ENCODE peak calls at places on chromosome 4, in five cellular contexts. J is SK-N-SH, D is HepG2, X is GM12878, I is HCT116. E is an unnamed sample.

GRCh38 chr4:163693211-163693610 is 198.7 kb downstream of the TMA16 start:
- DNase-seq in I (no peak), X (no peak), D (no peak), J (no peak), E (no peak)

GRCh38 chr4:127668770-127669169 is 36.0 kb downstream of the INTU start:
- DNase-seq in D (no peak), J (no peak), X (no peak), I (no peak), E (no peak)

GRCh38 chr4:38298868-38299713 is 338.9 kb downstream of the PTTG2 start:
- DNase-seq in J (no peak), X (no peak), I (no peak), D (no peak), E (no peak)

GRCh38 chr4:103052145-103052544 is 24.4 kb downstream of the SLC9B2 start:
- DNase-seq in I (no peak), J (no peak), D (no peak), X (no peak), E (no peak)

GRCh38 chr4:87005690-87006461 is 71.1 kb downstream of the AFF1 start:
- DNase-seq in I (no peak), X (peak), D (no peak), J (peak), E (no peak)

GRCh38 chr4:99828477-99828876 is 11.8 kb downstream of the DAPP1 start:
- DNase-seq in I (no peak), J (no peak), D (no peak), X (no peak), E (no peak)

GRCh38 chr4:87848622-87849351 is 16.0 kb downstream of the MEPE start:
- DNase-seq in X (no peak), I (peak), D (peak), J (peak), E (peak)

GRCh38 chr4:97252615-97253154 is 890.6 kb downstream of the STPG2 start:
- DNase-seq in X (no peak), J (no peak), I (no peak), D (no peak), E (no peak)

GRCh38 chr4:168796362-168797106 is 213.5 kb downstream of the CBR4 start:
- DNase-seq in J (no peak), I (peak), X (no peak), D (peak), E (no peak)

GRCh38 chr4:8095956-8096689 is 62.5 kb downstream of the ABLIM2 start:
- DNase-seq in I (no peak), X (no peak), D (no peak), J (no peak), E (no peak)

GRCh38 chr4:41203841-41204240 is 10.5 kb downstream of the APBB2 start:
- DNase-seq in I (no peak), J (no peak), D (no peak), X (no peak), E (no peak)

GRCh38 chr4:153111426-153112070 is 92.7 kb upstream of the TRIM2 start:
- DNase-seq in I (no peak), D (no peak), J (no peak), X (no peak), E (no peak)

GRCh38 chr4:92368648-92369047 is 64.9 kb downstream of the GRID2 start:
- DNase-seq in X (no peak), D (no peak), J (no peak), I (no peak), E (no peak)

GRCh38 chr4:13173974-13174373 is 310.2 kb downstream of the RAB28 start:
- DNase-seq in J (no peak), D (no peak), I (no peak), X (no peak), E (no peak)

GRCh38 chr4:147428583-147428982 is 52.3 kb upstream of the EDNRA start:
- DNase-seq in J (no peak), I (no peak), X (no peak), D (no peak), E (no peak)

GRCh38 chr4:80202190-80202711 is 4.9 kb downstream of the PRDM8 start:
- DNase-seq in J (no peak), X (no peak), I (no peak), D (no peak), E (no peak)

GRCh38 chr4:18815081-18815778 is 793.7 kb upstream of the LCORL start:
- DNase-seq in D (no peak), X (no peak), I (no peak), J (no peak), E (no peak)

GRCh38 chr4:88616275-88616996 is 24.2 kb downstream of the HERC3 start:
- DNase-seq in I (no peak), J (no peak), X (no peak), D (no peak), E (no peak)

GRCh38 chr4:30153427-30153826 is 566.7 kb upstream of the PCDH7 start:
- DNase-seq in I (no peak), D (no peak), J (no peak), X (no peak), E (no peak)

GRCh38 chr4:40316782-40317635 is 18.1 kb upstream of the CHRNA9 start:
- DNase-seq in J (peak), D (peak), I (peak), X (peak), E (peak)

GRCh38 chr4:140893939-140894338 is 137.8 kb upstream of the TBC1D9 start:
- DNase-seq in J (no peak), I (no peak), X (no peak), D (no peak), E (no peak)

GRCh38 chr4:123824524-123824923 is 427.9 kb downstream of the SPRY1 start:
- DNase-seq in X (no peak), D (peak), I (no peak), J (no peak), E (no peak)

GRCh38 chr4:105551968-105552746 is at the start of gene ARHGEF38:
- DNase-seq in J (no peak), X (no peak), I (no peak), D (no peak), E (peak)

GRCh38 chr4:181432347-181432746 is 810.9 kb upstream of the TENM3 start:
- DNase-seq in X (no peak), I (no peak), D (no peak), J (no peak), E (no peak)

GRCh38 chr4:129526812-129527211 is 430.9 kb downstream of the C4orf33 start:
- DNase-seq in X (no peak), J (peak), I (peak), D (peak), E (peak)

GRCh38 chr4:162891788-162892707 is 274.6 kb downstream of the NAF1 start:
- DNase-seq in X (peak), J (no peak), D (no peak), I (no peak), E (no peak)

GRCh38 chr4:154630307-154630706 is 17.9 kb upstream of the FGG start:
- DNase-seq in D (no peak), X (no peak), I (no peak), J (no peak), E (no peak)

GRCh38 chr4:187103351-187103750 is 379.7 kb upstream of the FAT1 start:
- DNase-seq in X (no peak), D (no peak), J (no peak), I (no peak), E (no peak)

GRCh38 chr4:81031389-81032173 is 1.1 kb downstream of the BMP3 start:
- DNase-seq in I (no peak), X (no peak), D (no peak), J (peak), E (no peak)

GRCh38 chr4:113049421-113050355 is at the start of gene ANK2:
- DNase-seq in X (no peak), D (no peak), J (peak), I (no peak), E (no peak)

GRCh38 chr4:26701786-26702227 is 117.9 kb downstream of the TBC1D19 start:
- DNase-seq in X (no peak), D (no peak), I (peak), J (no peak), E (no peak)

GRCh38 chr4:768995-769394 is 56.9 kb downstream of the CPLX1 start:
- DNase-seq in J (no peak), D (no peak), X (no peak), I (no peak), E (no peak)

GRCh38 chr4:167897116-167897515 is 195.2 kb upstream of the ANXA10 start:
- DNase-seq in X (no peak), D (peak), J (peak), I (peak), E (peak)

GRCh38 chr4:150268444-150268843 is 190.2 kb downstream of the DCLK2 start:
- DNase-seq in I (no peak), D (no peak), J (no peak), X (no peak), E (no peak)

GRCh38 chr4:3198906-3199305 is 50.1 kb upstream of the MSANTD1 start:
- DNase-seq in I (no peak), D (no peak), X (no peak), J (no peak), E (no peak)
- TF ChIP-seq JUND in I (no peak), D (no peak), X (no peak), J (no peak), E (no peak)

GRCh38 chr4:145936142-145937020 is 2.2 kb downstream of the ZNF827 start:
- DNase-seq in D (peak), J (peak), I (no peak), X (no peak), E (peak)

GRCh38 chr4:145937021-145937861 is 1.4 kb downstream of the ZNF827 start:
- DNase-seq in D (no peak), J (peak), I (no peak), X (no peak), E (peak)

GRCh38 chr4:145934434-145935047 is 4.1 kb downstream of the ZNF827 start:
- DNase-seq in D (no peak), J (peak), I (no peak), X (no peak), E (no peak)

GRCh38 chr4:145933134-145933533 is 5.5 kb downstream of the ZNF827 start:
- DNase-seq in I (no peak), D (no peak), X (no peak), J (no peak), E (no peak)

GRCh38 chr4:145935253-145936141 is 3.1 kb downstream of the ZNF827 start:
- DNase-seq in J (peak), X (peak), I (no peak), D (peak), E (peak)
- TF ChIP-seq JUND in J (no peak), X (no peak), I (no peak), D (no peak), E (no peak)

DNA sequence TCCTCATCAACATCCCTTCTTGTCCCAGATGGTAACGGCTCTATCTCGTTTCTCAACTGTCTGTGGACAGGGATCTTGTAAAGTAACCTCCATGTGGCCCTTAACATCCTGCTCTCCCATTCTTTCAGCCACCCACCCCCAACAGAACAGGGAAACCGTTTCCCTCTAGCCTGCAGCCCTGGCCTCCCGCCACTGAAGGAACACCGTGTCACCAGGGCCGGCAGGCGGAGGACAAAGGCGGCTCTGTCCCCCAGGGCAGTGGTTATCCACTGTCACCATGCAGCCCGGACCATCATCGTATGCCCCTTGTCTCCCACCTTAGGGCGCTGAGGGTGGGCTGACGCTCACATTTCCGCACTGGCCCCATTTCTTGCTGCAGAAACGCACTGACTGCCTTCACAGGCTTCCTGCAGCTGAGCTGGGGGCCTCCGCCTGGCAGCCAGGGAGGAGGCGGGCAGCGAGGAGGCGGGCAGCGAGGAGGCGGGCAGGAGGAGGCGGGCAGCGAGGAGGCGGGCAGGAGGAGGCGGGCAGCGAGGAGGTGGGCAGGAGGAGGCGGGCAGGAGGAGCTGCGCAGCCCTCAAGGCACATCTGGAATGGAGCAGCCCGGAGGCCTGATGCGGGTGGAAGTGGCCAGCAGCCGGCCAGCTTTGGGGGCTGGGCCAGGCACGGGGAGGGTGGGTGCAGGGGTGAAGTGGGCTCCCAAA is 20.8 kb upstream of the KIAA0232 start:
- DNase-seq in J (peak), D (no peak), X (no peak), I (no peak), E (peak)
- TF ChIP-seq JUND in J (no peak), D (no peak), X (no peak), I (no peak), E (no peak)

DNA sequence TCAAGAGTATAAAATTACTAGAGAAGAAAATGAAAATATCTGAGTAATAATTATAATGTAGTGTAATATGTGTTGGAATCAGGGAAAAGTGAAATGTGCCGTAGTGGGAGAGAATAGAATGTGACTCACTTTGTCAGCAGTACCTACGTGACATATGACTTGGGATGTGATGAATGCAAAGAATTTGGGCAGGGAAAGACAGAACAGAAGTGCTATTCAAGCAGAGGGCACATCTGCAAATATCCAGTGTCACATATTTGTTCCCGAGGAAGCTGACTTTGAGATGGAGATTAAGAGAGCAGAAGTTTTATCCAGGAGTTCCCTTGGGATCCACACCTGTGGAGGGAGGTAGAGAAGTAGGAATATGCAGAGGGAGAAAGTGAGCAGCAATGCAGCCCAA is 69.3 kb upstream of the HS3ST1 start:
- DNase-seq in X (no peak), I (peak), D (no peak), J (no peak), E (no peak)
- TF ChIP-seq JUND in X (no peak), I (no peak), D (no peak), J (no peak), E (no peak)